ENCODE peak calls at places on chromosomes 13 and 19, in seven cellular contexts. B, U, X, J, Q, M and N are unnamed samples.

GRCh38 chr13:48555441-48555840 is 22.6 kb upstream of the RCBTB2 start:
- DNase-seq in B (no peak), U (no peak), X (no peak), J (no peak), Q (no peak), M (no peak), N (no peak)

GRCh38 chr13:23609414-23610186 is 39.4 kb downstream of the TNFRSF19 start:
- DNase-seq in B (no peak), U (no peak), X (no peak), J (peak), Q (no peak), M (no peak), N (no peak)

GRCh38 chr19:17210296-17210695 is 4.9 kb upstream of the USE1 start:
- DNase-seq in B (no peak), U (no peak), X (no peak), J (no peak), Q (no peak), M (no peak), N (no peak)

GRCh38 chr19:40294560-40294959 is 9.4 kb upstream of the AKT2 start:
- DNase-seq in B (no peak), U (no peak), X (no peak), J (no peak), Q (no peak), M (no peak), N (no peak)

GRCh38 chr19:18280247-18281081 is 958 bp downstream of the JUND start:
- DNase-seq in B (no peak), U (peak), X (peak), J (peak), Q (peak), M (peak), N (peak)

GRCh38 chr19:56671613-56671994 is at the start of gene ZNF835:
- DNase-seq in B (peak), U (peak), X (peak), J (peak), Q (peak), M (peak), N (peak)

GRCh38 chr13:80337706-80338105 is 3.2 kb downstream of the SPRY2 start:
- DNase-seq in B (no peak), U (no peak), X (no peak), J (no peak), Q (no peak), M (no peak), N (no peak)

GRCh38 chr19:46571495-46571894 is 29.6 kb upstream of the CALM3 start:
- DNase-seq in B (no peak), U (peak), X (no peak), J (no peak), Q (no peak), M (no peak), N (no peak)

GRCh38 chr19:19566306-19566705 is 28.2 kb downstream of the CILP2 start:
- DNase-seq in B (no peak), U (no peak), X (no peak), J (no peak), Q (no peak), M (no peak), N (no peak)

GRCh38 chr19:7552781-7553180 is 17.3 kb downstream of the PNPLA6 start:
- DNase-seq in B (no peak), U (no peak), X (no peak), J (no peak), Q (no peak), M (no peak), N (no peak)

GRCh38 chr19:30155529-30156200 is 213.6 kb downstream of the URI1 start:
- DNase-seq in B (no peak), U (no peak), X (no peak), J (no peak), Q (no peak), M (no peak), N (no peak)

GRCh38 chr13:85650613-85651012 is 148.6 kb downstream of the SLITRK6 start:
- DNase-seq in B (no peak), U (peak), X (no peak), J (no peak), Q (no peak), M (no peak), N (peak)

GRCh38 chr13:46598140-46598819 is 45.3 kb downstream of the LRCH1 start:
- DNase-seq in B (no peak), U (no peak), X (no peak), J (no peak), Q (no peak), M (no peak), N (no peak)

GRCh38 chr19:13007292-13008045 is 12.2 kb downstream of the NFIX start:
- DNase-seq in B (no peak), U (no peak), X (no peak), J (peak), Q (no peak), M (peak), N (no peak)

GRCh38 chr13:105410602-105411001 is 1124.9 kb downstream of the EFNB2 start:
- DNase-seq in B (peak), U (peak), X (no peak), J (peak), Q (no peak), M (peak), N (peak)

GRCh38 chr13:105073041-105073440 is 1462.4 kb downstream of the EFNB2 start:
- DNase-seq in B (no peak), U (no peak), X (no peak), J (no peak), Q (no peak), M (no peak), N (no peak)

GRCh38 chr19:35408284-35409171 is 37.7 kb downstream of the GPR42 start:
- DNase-seq in B (no peak), U (no peak), X (no peak), J (no peak), Q (no peak), M (no peak), N (no peak)

GRCh38 chr19:48419158-48419920 is 25.9 kb downstream of the GRIN2D start:
- DNase-seq in B (no peak), U (peak), X (peak), J (no peak), Q (peak), M (peak), N (no peak)

GRCh38 chr13:98761126-98761978 is 8.9 kb upstream of the SLC15A1 start:
- DNase-seq in B (no peak), U (no peak), X (no peak), J (no peak), Q (no peak), M (no peak), N (no peak)

GRCh38 chr13:91576590-91576989 is 178.2 kb downstream of the GPC5 start:
- DNase-seq in B (no peak), U (peak), X (no peak), J (no peak), Q (no peak), M (peak), N (no peak)

GRCh38 chr19:5047251-5047935 is 78.5 kb downstream of the KDM4B start:
- DNase-seq in B (no peak), U (no peak), X (no peak), J (no peak), Q (no peak), M (peak), N (no peak)

GRCh38 chr19:14577885-14578427 is 4.9 kb upstream of the CLEC17A start:
- DNase-seq in B (no peak), U (peak), X (no peak), J (no peak), Q (no peak), M (no peak), N (no peak)